ENCODE peak calls at places on chromosomes 2 and 18, in seven cellular contexts. T, M, O, W, F, Q and R are unnamed samples.
A peak's percentile ranks its signal among the peaks of the same experiment; 100 is the strongest.

GRCh38 chr2:15901095-15901807 is 39.1 kb upstream of the MYCN start:
- DNase-seq in T (no peak), M (no peak), O (no peak), W (no peak), F (no peak), Q (no peak), R (no peak)

GRCh38 chr2:229852565-229852964 is 69.2 kb downstream of the TRIP12 start:
- DNase-seq in T (peak; percentile 35), M (no peak), O (no peak), W (no peak), F (no peak), Q (no peak), R (no peak)

GRCh38 chr18:75811156-75811555 is 383.7 kb upstream of the SMIM21 start:
- DNase-seq in T (no peak), M (no peak), O (no peak), W (no peak), F (no peak), Q (no peak), R (no peak)

GRCh38 chr2:232400244-232401015 is 6.2 kb upstream of the ALPG start:
- DNase-seq in T (no peak), M (no peak), O (no peak), W (no peak), F (no peak), Q (no peak), R (no peak)

GRCh38 chr18:44325903-44326650 is 354.6 kb upstream of the SETBP1 start:
- DNase-seq in T (no peak), M (no peak), O (no peak), W (peak; percentile 70), F (no peak), Q (no peak), R (no peak)

GRCh38 chr2:238114851-238115660 is 14.9 kb downstream of the ESPNL start:
- DNase-seq in T (no peak), M (no peak), O (no peak), W (no peak), F (no peak), Q (peak; percentile 60), R (no peak)

GRCh38 chr2:187783446-187783845 is 229.2 kb upstream of the TFPI start:
- DNase-seq in T (peak; percentile 4), M (no peak), O (no peak), W (no peak), F (no peak), Q (no peak), R (no peak)

GRCh38 chr18:26322892-26323653 is 96.8 kb downstream of the TAF4B start:
- DNase-seq in T (peak; percentile 69), M (no peak), O (no peak), W (no peak), F (no peak), Q (no peak), R (no peak)

GRCh38 chr2:211487746-211488145 is 931.3 kb downstream of the CPS1 start:
- DNase-seq in T (no peak), M (no peak), O (no peak), W (no peak), F (no peak), Q (no peak), R (no peak)

GRCh38 chr2:9140570-9141378 is 65.8 kb upstream of the ASAP2 start:
- DNase-seq in T (peak; percentile 33), M (no peak), O (no peak), W (no peak), F (no peak), Q (no peak), R (no peak)
- TF ChIP-seq CTCF in T (no peak), M (no peak), O (peak; percentile 6), W (no peak), F (no peak), Q (no peak), R (no peak)

GRCh38 chr18:48095726-48096125 is 165.3 kb upstream of the SMAD2 start:
- DNase-seq in T (no peak), M (no peak), O (no peak), W (no peak), F (no peak), Q (no peak), R (no peak)
- TF ChIP-seq CTCF in T (no peak), M (no peak), O (no peak), W (no peak), F (no peak), Q (no peak), R (no peak)

DNA sequence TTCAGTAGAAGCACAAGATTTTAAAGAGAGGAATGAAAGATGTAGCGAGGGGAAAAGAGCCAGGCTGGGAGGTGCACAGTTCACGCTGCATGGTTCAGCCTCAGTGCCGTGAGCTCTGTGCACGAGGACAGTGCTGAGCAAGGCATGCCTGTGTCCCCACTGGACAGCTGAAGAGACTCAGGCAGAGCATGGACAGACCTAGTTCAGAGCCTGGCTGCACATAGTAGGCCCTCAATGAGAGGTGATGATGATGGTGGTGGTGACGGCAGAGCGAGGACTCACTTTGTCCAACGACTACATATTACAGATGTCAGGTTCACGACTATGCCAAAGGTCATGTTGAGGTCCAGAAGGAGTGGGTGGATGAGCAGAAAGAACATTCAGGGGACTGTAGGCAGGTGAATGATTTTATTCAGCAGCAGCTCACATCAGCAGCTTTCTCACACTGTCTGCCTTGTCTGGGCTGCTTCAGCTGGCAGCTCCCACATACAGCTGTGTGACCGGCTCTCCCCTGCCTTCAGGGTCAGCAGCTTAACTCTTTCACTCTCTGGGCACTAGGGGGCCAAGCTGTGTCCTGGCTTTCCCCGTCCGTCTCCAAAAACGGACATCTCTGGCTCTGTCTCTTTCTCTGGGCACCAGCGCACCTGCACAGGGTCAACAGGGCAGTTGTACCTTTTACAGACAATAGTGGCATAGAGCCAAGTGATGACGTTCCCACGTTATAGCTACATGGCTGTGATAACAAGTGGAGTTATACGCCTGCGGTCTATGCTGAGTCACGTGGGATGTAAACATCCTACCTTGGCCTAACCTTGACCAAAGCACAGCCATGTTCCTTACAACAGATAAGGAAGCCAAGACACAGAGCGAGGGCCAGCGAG is 128.8 kb upstream of the MSH6 start:
- DNase-seq in T (no peak), M (no peak), O (no peak), W (no peak), F (no peak), Q (no peak), R (no peak)
- TF ChIP-seq CTCF in T (peak; percentile 27), M (no peak), O (peak; percentile 58), W (no peak), F (no peak), Q (no peak), R (peak; percentile 28)

DNA sequence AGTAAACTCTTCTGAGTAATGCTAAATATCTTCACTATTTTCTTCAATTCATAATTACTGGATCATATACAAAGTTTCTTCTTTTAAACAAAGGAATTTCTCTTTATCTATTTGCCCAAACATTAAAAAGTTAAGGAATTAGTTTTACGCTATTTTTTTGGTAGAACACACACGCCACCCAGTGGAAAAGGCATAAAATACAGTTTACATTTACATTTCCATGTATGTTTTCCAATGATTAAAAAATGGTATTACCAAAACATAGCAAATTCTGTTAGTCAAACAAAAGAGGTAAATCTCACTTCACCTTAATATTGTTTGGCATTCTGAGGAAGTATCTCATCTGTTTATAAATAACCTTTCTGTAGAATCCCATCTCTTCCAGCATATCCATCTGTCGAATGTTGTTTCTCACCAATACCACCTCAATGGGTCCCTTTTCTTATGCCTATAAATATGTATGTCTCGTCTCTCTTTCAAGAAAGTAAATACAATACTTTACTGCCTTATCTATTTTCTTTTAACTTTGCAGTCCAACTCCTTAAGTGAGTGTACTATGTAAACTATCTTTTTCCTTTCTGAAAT is 7.2 kb downstream of the BOLL start:
- DNase-seq in T (peak; percentile 47), M (no peak), O (peak; percentile 16), W (no peak), F (no peak), Q (no peak), R (no peak)
- TF ChIP-seq CTCF in T (peak; percentile 90), M (peak; percentile 70), O (peak; percentile 78), W (no peak), F (peak; percentile 31), Q (peak; percentile 68), R (peak; percentile 76)

DNA sequence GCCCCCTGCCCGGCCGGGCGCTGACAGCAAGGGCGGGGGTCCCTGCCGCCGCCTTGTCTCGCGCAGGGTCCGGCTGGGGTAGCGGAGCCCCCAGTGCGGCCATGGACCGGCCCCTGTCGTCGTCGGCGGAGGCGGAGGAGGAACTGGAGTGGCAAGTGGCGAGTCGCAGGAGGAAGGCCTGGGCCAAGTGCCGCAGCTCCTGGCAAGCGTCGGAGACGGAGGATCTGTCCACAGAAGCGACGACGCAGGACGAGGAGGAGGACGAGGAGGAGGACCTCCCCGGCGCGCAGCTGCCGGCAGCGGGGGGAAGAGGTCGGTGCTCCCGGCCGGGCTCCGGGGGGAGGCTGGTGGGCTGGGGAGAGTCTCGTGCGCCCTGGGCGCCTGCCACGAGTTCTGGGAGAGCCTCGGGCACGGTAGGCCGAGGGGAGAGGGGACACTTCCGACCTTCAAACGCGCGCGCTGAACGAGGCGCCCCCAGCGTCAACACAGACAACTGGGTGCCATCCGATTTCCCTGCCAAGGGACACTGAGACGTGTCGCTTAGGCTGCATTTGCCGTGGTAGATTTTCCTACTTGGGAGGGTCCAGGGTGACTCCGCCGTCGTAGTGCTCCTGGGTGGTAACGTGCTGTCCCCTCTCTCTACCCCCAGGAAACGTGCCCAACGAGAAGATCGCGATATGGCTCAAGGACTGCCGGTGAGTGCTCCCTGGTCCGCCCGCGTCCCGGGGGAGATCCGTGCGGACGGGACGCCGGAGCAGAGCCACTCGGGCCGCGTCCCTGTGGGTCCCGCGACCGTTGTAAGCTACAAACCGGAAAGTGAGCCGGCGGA is 650 bp downstream of the ITPRID2 start:
- DNase-seq in T (peak; percentile 48), M (no peak), O (peak; percentile 69), W (peak; percentile 26), F (peak; percentile 88), Q (peak; percentile 93), R (peak; percentile 86)
- TF ChIP-seq CTCF in T (no peak), M (no peak), O (peak; percentile 26), W (no peak), F (no peak), Q (no peak), R (peak; percentile 16)